ENCODE peak calls at places on chromosomes 6 and 20, in five cellular contexts. H is HepG2, G is GM12891, W is H1, O is GM12878. L is an unnamed sample.

GRCh38 chr6:165990216-165990615 is 177.4 kb downstream of the TBXT start:
- DNase-seq in H (no peak), G (no peak), W (no peak), O (no peak), L (no peak)

GRCh38 chr20:401682-402495 is 6.2 kb upstream of the RBCK1 start:
- DNase-seq in H (peak; percentile 100), G (no peak), W (no peak), O (no peak), L (no peak)

GRCh38 chr6:128394171-128394570 is 126.2 kb downstream of the PTPRK start:
- DNase-seq in H (no peak), G (no peak), W (no peak), O (no peak), L (no peak)

GRCh38 chr20:1336699-1337387 is 7.9 kb upstream of the SDCBP2 start:
- DNase-seq in H (no peak), G (no peak), W (no peak), O (no peak), L (no peak)

GRCh38 chr20:50014570-50015562 is 32.1 kb downstream of the SNAI1 start:
- DNase-seq in H (no peak), G (no peak), W (no peak), O (no peak), L (no peak)

GRCh38 chr6:116111552-116112528 is 11.2 kb downstream of the NT5DC1 start:
- DNase-seq in H (peak; percentile 60), G (no peak), W (no peak), O (no peak), L (no peak)

GRCh38 chr20:61874421-61875068 is 191.1 kb downstream of the TAF4 start:
- DNase-seq in H (peak; percentile 25), G (no peak), W (peak; percentile 36), O (no peak), L (no peak)

GRCh38 chr20:13436530-13436929 is 202.2 kb downstream of the TASP1 start:
- DNase-seq in H (no peak), G (no peak), W (no peak), O (no peak), L (no peak)

GRCh38 chr20:23641936-23642751 is 4.4 kb upstream of the CST3 start:
- DNase-seq in H (no peak), G (no peak), W (no peak), O (no peak), L (no peak)

GRCh38 chr20:8656335-8656734 is 412.6 kb upstream of the PLCB4 start:
- DNase-seq in H (peak; percentile 14), G (no peak), W (no peak), O (no peak), L (no peak)

GRCh38 chr6:158991017-158991723 is 8.8 kb downstream of the RSPH3 start:
- DNase-seq in H (no peak), G (no peak), W (no peak), O (no peak), L (no peak)

GRCh38 chr6:117951783-117952182 is 44.7 kb downstream of the SLC35F1 start:
- DNase-seq in H (no peak), G (no peak), W (peak; percentile 81), O (no peak), L (no peak)

GRCh38 chr6:81743649-81744048 is 8.8 kb downstream of the TENT5A start:
- DNase-seq in H (peak; percentile 54), G (no peak), W (no peak), O (no peak), L (no peak)

GRCh38 chr6:16470502-16471221 is 232.3 kb downstream of the GMPR start:
- DNase-seq in H (no peak), G (no peak), W (no peak), O (no peak), L (no peak)

GRCh38 chr6:44935693-44936300 is 392.3 kb upstream of the RUNX2 start:
- DNase-seq in H (no peak), G (no peak), W (no peak), O (no peak), L (no peak)

GRCh38 chr20:20459726-20460125 is 91.8 kb downstream of the INSM1 start:
- DNase-seq in H (no peak), G (no peak), W (no peak), O (no peak), L (no peak)

GRCh38 chr20:38838326-38838725 is 32.8 kb downstream of the PPP1R16B start:
- DNase-seq in H (no peak), G (no peak), W (no peak), O (no peak), L (no peak)

GRCh38 chr20:63968928-63969760 is 586 bp downstream of the ZNF512B start:
- DNase-seq in H (peak; percentile 81), G (no peak), W (no peak), O (no peak), L (no peak)

GRCh38 chr6:24568687-24569086 is 73.9 kb downstream of the ALDH5A1 start:
- DNase-seq in H (no peak), G (no peak), W (no peak), O (no peak), L (no peak)

GRCh38 chr6:155483858-155484257 is 28.2 kb upstream of the NOX3 start:
- DNase-seq in H (peak; percentile 31), G (no peak), W (no peak), O (no peak), L (no peak)

GRCh38 chr6:20377623-20378265 is 23.9 kb upstream of the E2F3 start:
- DNase-seq in H (no peak), G (no peak), W (no peak), O (no peak), L (no peak)

GRCh38 chr6:30556714-30556963 is 350 bp upstream of the GNL1 start:
- DNase-seq in H (no peak), G (peak; percentile 75), W (peak; percentile 73), O (no peak), L (peak; percentile 78)
- TF ChIP-seq POLR2A in H (peak; percentile 82), G (no peak), W (no peak), O (no peak), L (no peak)

DNA sequence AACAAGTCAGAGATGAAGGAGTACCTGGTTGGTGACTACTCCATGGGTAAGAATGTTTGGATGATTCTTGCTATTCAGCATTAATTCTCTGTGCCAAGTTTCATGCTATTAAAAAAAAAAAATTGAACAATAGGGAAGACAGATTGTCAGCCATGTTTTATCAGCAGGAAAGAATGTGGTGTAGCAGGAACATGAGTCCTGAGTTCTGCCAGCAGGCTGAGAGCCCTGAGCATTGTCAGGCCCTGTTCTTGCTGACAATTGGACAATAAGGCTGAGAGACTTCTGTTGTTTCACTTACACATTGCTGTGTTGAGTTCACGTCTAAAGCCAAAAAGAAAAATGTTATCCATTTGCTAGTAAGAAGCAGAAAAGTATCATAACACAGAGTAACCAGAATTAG is 70.4 kb upstream of the SMIM28 start:
- DNase-seq in H (no peak), G (no peak), W (no peak), O (no peak), L (no peak)
- TF ChIP-seq POLR2AphosphoS5 in H (no peak), G (no peak), W (no peak), O (no peak), L (no peak)

GRCh38 chr6:403659-404655 is 12.4 kb downstream of the IRF4 start:
- DNase-seq in H (no peak), G (no peak), W (no peak), O (no peak), L (no peak)
- TF ChIP-seq TAF1 in H (no peak), G (no peak), W (no peak), O (peak; percentile 31), L (no peak)

DNA sequence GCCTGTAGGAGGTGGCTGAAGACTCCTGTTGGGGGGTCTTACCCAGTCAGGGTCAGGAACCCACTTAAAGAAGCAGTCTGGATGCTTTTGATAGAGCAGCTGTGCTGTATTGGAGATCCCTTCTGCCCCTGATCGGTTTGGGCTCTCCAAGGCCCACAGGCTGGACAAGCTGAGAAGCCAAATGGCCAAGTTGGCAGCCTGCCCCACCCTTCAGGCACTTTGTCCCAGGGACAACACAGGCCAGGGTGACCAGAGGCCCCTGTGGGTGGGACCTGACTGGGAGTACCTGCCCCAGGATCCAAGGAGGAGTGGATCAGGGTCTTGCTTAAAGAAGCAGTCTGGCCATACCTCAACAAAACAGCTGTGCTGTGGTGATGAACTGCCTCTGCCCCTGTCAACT is 48.4 kb downstream of the ZC2HC1B start:
- DNase-seq in H (no peak), G (no peak), W (no peak), O (no peak), L (no peak)
- TF ChIP-seq POLR2A in H (no peak), G (no peak), W (no peak), O (no peak), L (no peak)

DNA sequence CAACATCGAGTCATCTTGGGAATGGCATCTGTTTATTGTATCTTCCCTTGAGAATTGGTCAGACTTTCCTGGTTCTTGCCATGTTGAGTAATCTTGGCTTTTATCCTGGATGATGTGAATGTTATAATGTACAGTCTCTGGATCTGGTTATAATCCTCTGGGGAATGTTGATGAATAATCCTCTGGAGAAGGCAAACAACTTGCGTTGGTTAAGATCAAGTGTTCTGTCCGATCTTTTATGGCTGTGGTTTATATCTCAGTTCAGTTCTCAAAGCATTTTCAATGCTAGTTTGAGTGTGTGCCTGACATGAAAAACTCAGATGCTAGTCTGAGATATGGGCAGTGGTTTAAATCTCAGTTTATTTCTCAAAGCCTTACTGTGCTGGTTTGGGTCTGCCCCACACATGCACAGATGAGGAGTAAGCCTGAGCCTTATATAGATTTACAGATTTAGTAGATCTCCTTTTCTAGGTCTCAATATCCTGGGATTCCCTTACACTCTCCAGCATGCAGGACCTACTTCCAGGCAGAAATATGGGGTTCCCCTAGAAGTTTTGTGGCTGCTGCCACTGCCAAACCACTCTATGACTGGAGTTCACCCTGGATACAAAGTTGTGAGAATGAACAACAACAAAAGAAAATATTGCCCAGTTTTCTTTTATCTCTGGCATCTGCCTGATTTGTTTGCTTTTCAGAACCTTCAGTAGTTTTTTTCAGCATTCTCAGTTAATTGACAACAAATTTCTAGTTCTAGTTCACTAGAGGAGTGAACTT is 191.8 kb upstream of the MAN1A1 start:
- DNase-seq in H (no peak), G (no peak), W (no peak), O (no peak), L (no peak)
- TF ChIP-seq POLR2AphosphoS5 in H (no peak), G (no peak), W (no peak), O (no peak), L (no peak)

GRCh38 chr6:17817763-17818162 is 111.0 kb upstream of the NUP153 start:
- DNase-seq in H (no peak), G (no peak), W (no peak), O (no peak), L (no peak)

GRCh38 chr6:17820055-17820454 is 113.3 kb upstream of the NUP153 start:
- DNase-seq in H (peak; percentile 32), G (no peak), W (no peak), O (no peak), L (no peak)

GRCh38 chr6:17812311-17812710 is 105.6 kb upstream of the NUP153 start:
- DNase-seq in H (no peak), G (no peak), W (no peak), O (no peak), L (no peak)

GRCh38 chr6:17813561-17813960 is 106.8 kb upstream of the NUP153 start:
- DNase-seq in H (no peak), G (no peak), W (no peak), O (no peak), L (no peak)

GRCh38 chr6:17816921-17817611 is 110.3 kb upstream of the NUP153 start:
- DNase-seq in H (peak; percentile 75), G (no peak), W (no peak), O (no peak), L (no peak)
- TF ChIP-seq TAF1 in H (no peak), G (no peak), W (no peak), O (no peak), L (no peak)

GRCh38 chr6:109028439-109028838 is 66.2 kb downstream of the SESN1 start:
- DNase-seq in H (no peak), G (no peak), W (no peak), O (no peak), L (no peak)
- TF ChIP-seq POLR2A in H (no peak), G (no peak), W (no peak), O (no peak), L (no peak)

GRCh38 chr6:151091571-151091970 is 148.2 kb upstream of the AKAP12 start:
- DNase-seq in H (no peak), G (no peak), W (no peak), O (no peak), L (no peak)
- TF ChIP-seq POLR2AphosphoS5 in H (no peak), G (no peak), W (no peak), O (no peak), L (no peak)

L was measured in GM12892.